ENCODE peak calls at places on chromosomes 6 and 20, in six cellular contexts. One of them, this sample, is unnamed.

GRCh38 chr20:51500311-51500710 is 42.2 kb downstream of the NFATC2 start:
- DNase-seq in HCT116: no peak
- DNase-seq in H1: no peak
- DNase-seq in HepG2: no peak
- DNase-seq in Panc1: no peak
- DNase-seq in K562: peak
- DNase-seq in this sample: no peak

GRCh38 chr20:25565578-25566157 is 19.7 kb downstream of the NINL start:
- DNase-seq in HCT116: no peak
- DNase-seq in H1: no peak
- DNase-seq in HepG2: peak
- DNase-seq in Panc1: no peak
- DNase-seq in K562: no peak
- DNase-seq in this sample: no peak

GRCh38 chr6:124962617-124963415 is 579 bp downstream of the RNF217 start:
- DNase-seq in HCT116: no peak
- DNase-seq in H1: peak
- DNase-seq in HepG2: no peak
- DNase-seq in Panc1: no peak
- DNase-seq in K562: peak
- DNase-seq in this sample: peak

GRCh38 chr6:138272543-138273305 is 54.4 kb upstream of the PBOV1 start:
- DNase-seq in HCT116: no peak
- DNase-seq in H1: no peak
- DNase-seq in HepG2: no peak
- DNase-seq in Panc1: no peak
- DNase-seq in K562: no peak
- DNase-seq in this sample: no peak

GRCh38 chr6:33700391-33701050 is 11.0 kb downstream of the UQCC2 start:
- DNase-seq in HCT116: peak
- DNase-seq in H1: peak
- DNase-seq in HepG2: peak
- DNase-seq in Panc1: peak
- DNase-seq in K562: peak
- DNase-seq in this sample: peak

GRCh38 chr20:34473262-34473883 is 42.8 kb upstream of the DYNLRB1 start:
- DNase-seq in HCT116: peak
- DNase-seq in H1: peak
- DNase-seq in HepG2: peak
- DNase-seq in Panc1: no peak
- DNase-seq in K562: peak
- DNase-seq in this sample: peak

GRCh38 chr6:91705646-91706045 is 1118.8 kb upstream of the MAP3K7 start:
- DNase-seq in HCT116: no peak
- DNase-seq in H1: no peak
- DNase-seq in HepG2: no peak
- DNase-seq in Panc1: no peak
- DNase-seq in K562: no peak
- DNase-seq in this sample: no peak

GRCh38 chr6:148508401-148509151 is 165.9 kb downstream of the SASH1 start:
- DNase-seq in HCT116: no peak
- DNase-seq in H1: no peak
- DNase-seq in HepG2: no peak
- DNase-seq in Panc1: no peak
- DNase-seq in K562: no peak
- DNase-seq in this sample: no peak

GRCh38 chr6:151096691-151097090 is 143.1 kb upstream of the AKAP12 start:
- DNase-seq in HCT116: no peak
- DNase-seq in H1: no peak
- DNase-seq in HepG2: no peak
- DNase-seq in Panc1: no peak
- DNase-seq in K562: no peak
- DNase-seq in this sample: no peak

GRCh38 chr6:11329841-11330765 is 97.6 kb upstream of the NEDD9 start:
- DNase-seq in HCT116: no peak
- DNase-seq in H1: no peak
- DNase-seq in HepG2: no peak
- DNase-seq in Panc1: no peak
- DNase-seq in K562: no peak
- DNase-seq in this sample: no peak

GRCh38 chr6:77373955-77374354 is 89.3 kb downstream of the HTR1B start:
- DNase-seq in HCT116: no peak
- DNase-seq in H1: no peak
- DNase-seq in HepG2: no peak
- DNase-seq in Panc1: no peak
- DNase-seq in K562: no peak
- DNase-seq in this sample: no peak
- TF ChIP-seq SIN3A in HCT116: no peak
- TF ChIP-seq SIN3A in H1: no peak
- TF ChIP-seq SIN3A in HepG2: no peak
- TF ChIP-seq SIN3A in Panc1: no peak
- TF ChIP-seq SIN3A in K562: no peak
- TF ChIP-seq SIN3A in this sample: no peak

GRCh38 chr6:141351721-141352120 is 781.0 kb upstream of the GJE1 start:
- DNase-seq in HCT116: no peak
- DNase-seq in H1: no peak
- DNase-seq in HepG2: no peak
- DNase-seq in Panc1: no peak
- DNase-seq in K562: no peak
- DNase-seq in this sample: no peak

GRCh38 chr6:141349710-141350109 is 783.0 kb upstream of the GJE1 start:
- DNase-seq in HCT116: no peak
- DNase-seq in H1: no peak
- DNase-seq in HepG2: no peak
- DNase-seq in Panc1: no peak
- DNase-seq in K562: no peak
- DNase-seq in this sample: no peak

GRCh38 chr6:141359953-141360352 is 772.8 kb upstream of the GJE1 start:
- DNase-seq in HCT116: no peak
- DNase-seq in H1: no peak
- DNase-seq in HepG2: no peak
- DNase-seq in Panc1: no peak
- DNase-seq in K562: no peak
- DNase-seq in this sample: no peak

DNA sequence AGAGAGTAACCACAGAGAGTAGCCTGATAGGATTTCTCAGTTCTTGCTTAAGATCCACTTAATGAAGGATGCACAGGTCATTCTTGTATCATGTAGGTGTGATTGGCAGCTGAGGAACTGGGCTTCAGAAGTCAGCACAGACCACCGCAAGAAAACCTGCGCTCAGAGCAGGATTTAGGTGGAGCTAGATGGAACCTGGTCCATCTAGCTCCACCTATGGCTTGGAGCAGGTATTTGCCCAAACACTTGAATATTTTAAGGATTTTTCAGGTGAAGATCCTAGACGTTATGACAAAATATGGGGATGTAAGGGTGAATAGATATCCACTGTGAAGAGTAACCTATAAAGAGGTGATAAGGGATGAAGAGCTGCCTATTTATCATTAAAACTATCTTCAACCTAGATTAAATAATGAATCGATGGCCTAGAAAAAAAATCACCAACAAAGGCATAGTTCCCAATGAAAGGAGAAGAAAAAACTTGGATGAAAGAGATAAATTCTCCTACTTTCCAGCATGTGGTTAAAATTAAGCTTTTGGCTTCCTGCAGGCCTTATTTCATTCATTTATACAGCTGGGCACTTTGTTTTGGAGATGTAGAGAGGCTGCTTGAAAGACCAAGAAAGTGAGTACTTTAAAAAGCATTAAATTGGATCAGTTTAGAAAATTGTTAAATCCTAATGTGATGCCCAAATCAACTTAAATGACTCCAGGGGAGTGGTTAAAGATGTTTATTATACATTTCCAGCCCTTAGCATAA is 778.4 kb upstream of the GJE1 start:
- DNase-seq in HCT116: peak
- DNase-seq in H1: no peak
- DNase-seq in HepG2: no peak
- DNase-seq in Panc1: no peak
- DNase-seq in K562: no peak
- DNase-seq in this sample: no peak
- TF ChIP-seq SIN3A in HCT116: no peak
- TF ChIP-seq SIN3A in H1: no peak
- TF ChIP-seq SIN3A in HepG2: no peak
- TF ChIP-seq SIN3A in Panc1: no peak
- TF ChIP-seq SIN3A in K562: no peak
- TF ChIP-seq SIN3A in this sample: no peak

DNA sequence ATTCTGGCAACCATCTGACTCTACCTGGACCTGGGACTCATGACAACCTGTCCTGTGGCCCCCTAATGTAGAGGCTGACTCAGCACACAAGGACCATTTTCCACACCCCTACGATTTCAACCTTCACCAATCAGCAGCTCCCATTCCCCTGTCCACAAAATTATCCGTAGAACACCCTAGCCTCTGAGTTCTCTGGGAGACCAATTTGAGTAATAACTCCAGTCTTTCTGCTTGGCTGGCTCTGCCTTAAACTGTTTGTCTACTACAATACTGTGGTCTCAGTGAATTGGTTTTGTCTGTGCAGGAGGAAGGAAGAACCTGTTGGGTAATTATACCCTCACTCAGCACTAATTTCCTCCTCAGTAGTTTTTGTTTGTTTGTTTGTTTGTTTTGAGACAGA is 99.3 kb upstream of the MRPS10 start:
- DNase-seq in HCT116: no peak
- DNase-seq in H1: no peak
- DNase-seq in HepG2: no peak
- DNase-seq in Panc1: no peak
- DNase-seq in K562: no peak
- DNase-seq in this sample: no peak
- TF ChIP-seq SIN3A in HCT116: no peak
- TF ChIP-seq SIN3A in H1: no peak
- TF ChIP-seq SIN3A in HepG2: no peak
- TF ChIP-seq SIN3A in Panc1: no peak
- TF ChIP-seq SIN3A in K562: no peak
- TF ChIP-seq SIN3A in this sample: no peak

GRCh38 chr6:46410330-46410953 is 80.8 kb downstream of the RCAN2 start:
- DNase-seq in HCT116: peak
- DNase-seq in H1: no peak
- DNase-seq in HepG2: peak
- DNase-seq in Panc1: peak
- DNase-seq in K562: peak
- DNase-seq in this sample: peak
- TF ChIP-seq SIN3A in HCT116: no peak
- TF ChIP-seq SIN3A in H1: no peak
- TF ChIP-seq SIN3A in HepG2: no peak
- TF ChIP-seq SIN3A in Panc1: no peak
- TF ChIP-seq SIN3A in K562: no peak
- TF ChIP-seq SIN3A in this sample: no peak

GRCh38 chr6:41560440-41561192 is 14.4 kb downstream of the FOXP4 start:
- DNase-seq in HCT116: no peak
- DNase-seq in H1: peak
- DNase-seq in HepG2: no peak
- DNase-seq in Panc1: no peak
- DNase-seq in K562: no peak
- DNase-seq in this sample: no peak
- TF ChIP-seq SIN3A in HCT116: no peak
- TF ChIP-seq SIN3A in H1: no peak
- TF ChIP-seq SIN3A in HepG2: no peak
- TF ChIP-seq SIN3A in Panc1: no peak
- TF ChIP-seq SIN3A in K562: no peak
- TF ChIP-seq SIN3A in this sample: no peak

DNA sequence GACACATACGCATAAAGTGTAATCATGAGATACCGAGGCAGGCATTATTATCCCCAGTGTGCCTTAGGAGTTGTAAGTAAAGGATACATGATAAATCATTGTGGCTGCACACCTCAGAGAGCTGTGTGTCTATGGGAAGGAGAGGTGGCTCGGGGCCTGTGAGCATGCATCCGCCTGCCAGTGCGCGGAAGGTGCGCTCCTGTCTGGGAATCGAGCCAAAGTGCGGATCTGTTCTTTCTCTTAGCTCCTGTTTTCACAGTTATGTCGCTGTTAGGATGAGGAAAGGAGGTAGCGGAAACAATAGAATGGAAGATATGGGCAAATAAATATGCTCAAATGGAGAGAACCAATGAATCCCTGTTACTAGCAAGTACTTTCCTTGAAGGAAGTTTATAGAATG is 98.0 kb downstream of the ANKRD6 start:
- DNase-seq in HCT116: no peak
- DNase-seq in H1: no peak
- DNase-seq in HepG2: no peak
- DNase-seq in Panc1: no peak
- DNase-seq in K562: no peak
- DNase-seq in this sample: peak
- TF ChIP-seq SIN3A in HCT116: no peak
- TF ChIP-seq SIN3A in H1: no peak
- TF ChIP-seq SIN3A in HepG2: no peak
- TF ChIP-seq SIN3A in Panc1: no peak
- TF ChIP-seq SIN3A in K562: no peak
- TF ChIP-seq SIN3A in this sample: no peak

DNA sequence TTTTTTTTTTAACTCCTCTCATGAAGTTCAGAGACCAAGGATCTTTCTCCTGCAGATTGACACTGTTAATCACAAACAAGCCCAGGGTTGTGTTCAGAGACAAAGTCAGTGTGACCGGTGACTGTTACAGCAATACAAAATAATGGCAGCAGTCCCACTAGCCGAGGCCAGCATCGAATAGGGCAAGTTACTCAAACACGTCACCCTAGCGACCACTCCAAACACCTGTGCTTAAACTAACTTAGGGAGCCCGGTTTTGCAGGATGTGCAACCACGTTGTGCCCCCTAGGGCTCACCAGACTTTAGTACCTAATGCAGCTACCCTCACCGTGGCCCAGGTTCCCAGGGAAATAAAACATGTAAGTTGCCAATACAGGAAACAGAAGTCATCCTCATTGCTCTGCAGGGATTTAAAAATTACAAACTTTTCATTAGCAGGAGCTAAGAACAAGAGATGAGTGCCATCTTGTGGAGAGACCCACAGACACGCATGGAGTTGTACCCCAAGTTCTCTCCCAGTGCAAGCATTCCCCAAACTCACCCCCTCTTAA is 38.1 kb downstream of the FAM50B start:
- DNase-seq in HCT116: no peak
- DNase-seq in H1: no peak
- DNase-seq in HepG2: peak
- DNase-seq in Panc1: no peak
- DNase-seq in K562: no peak
- DNase-seq in this sample: no peak
- TF ChIP-seq SIN3A in HCT116: no peak
- TF ChIP-seq SIN3A in H1: no peak
- TF ChIP-seq SIN3A in HepG2: peak
- TF ChIP-seq SIN3A in Panc1: no peak
- TF ChIP-seq SIN3A in K562: no peak
- TF ChIP-seq SIN3A in this sample: no peak

DNA sequence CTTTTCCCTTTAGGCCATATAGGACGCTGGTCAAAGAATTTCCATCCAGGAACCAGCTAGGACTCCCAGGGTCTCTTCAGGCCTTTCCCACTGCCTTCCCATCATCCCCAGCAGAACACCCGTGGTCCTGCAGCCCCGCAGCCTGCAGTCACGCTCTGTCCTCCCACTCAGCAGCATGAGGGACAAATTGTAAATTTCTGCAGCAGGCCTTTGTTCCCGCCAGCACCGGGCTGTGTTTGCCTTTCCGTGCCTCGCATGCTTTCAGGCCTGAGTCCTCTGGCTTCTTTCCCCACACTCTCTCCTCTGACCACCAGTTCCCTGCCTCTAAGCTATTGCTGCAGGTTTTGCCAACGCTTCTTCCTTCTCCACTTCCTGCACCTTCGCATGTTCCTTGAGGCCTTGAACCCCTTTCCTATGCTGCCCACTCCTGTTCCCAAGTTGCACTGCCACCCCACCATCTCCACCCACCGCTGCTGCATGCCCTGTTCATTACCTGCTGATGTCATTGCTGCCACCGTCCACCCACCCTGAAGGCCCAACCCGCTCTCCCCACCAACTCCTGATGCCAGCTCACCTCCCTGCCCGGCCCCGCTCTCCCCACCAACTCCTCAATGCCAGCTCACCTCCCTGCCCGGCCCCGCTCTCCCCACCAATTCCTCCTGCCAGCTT is 49.8 kb downstream of the RNASET2 start:
- DNase-seq in HCT116: no peak
- DNase-seq in H1: no peak
- DNase-seq in HepG2: no peak
- DNase-seq in Panc1: no peak
- DNase-seq in K562: no peak
- DNase-seq in this sample: no peak
- TF ChIP-seq SIN3A in HCT116: no peak
- TF ChIP-seq SIN3A in H1: no peak
- TF ChIP-seq SIN3A in HepG2: no peak
- TF ChIP-seq SIN3A in Panc1: no peak
- TF ChIP-seq SIN3A in K562: no peak
- TF ChIP-seq SIN3A in this sample: no peak